ENCODE peak calls at places on chromosomes 1 and 21, in five cellular contexts. One of them, this sample, is unnamed.

GRCh38 chr1:1185101-1185765 is 11.6 kb downstream of the TTLL10 start:
- DNase-seq in prostate gland: no peak
- DNase-seq in body of pancreas: no peak
- DNase-seq in heart left ventricle: no peak
- DNase-seq in tibial nerve: no peak
- DNase-seq in this sample: no peak

GRCh38 chr1:163528710-163529348 is 207.1 kb downstream of the NUF2 start:
- DNase-seq in body of pancreas: peak; percentile 33
- DNase-seq in tibial nerve: no peak
- DNase-seq in heart left ventricle: no peak
- DNase-seq in prostate gland: no peak
- DNase-seq in this sample: peak; percentile 16

GRCh38 chr1:201528631-201529260 is 10.2 kb upstream of the NAV1 start:
- DNase-seq in tibial nerve: no peak
- DNase-seq in prostate gland: no peak
- DNase-seq in body of pancreas: no peak
- DNase-seq in heart left ventricle: no peak
- DNase-seq in this sample: no peak

GRCh38 chr1:168321945-168322344 is 41.3 kb downstream of the TBX19 start:
- DNase-seq in tibial nerve: no peak
- DNase-seq in heart left ventricle: no peak
- DNase-seq in body of pancreas: no peak
- DNase-seq in prostate gland: no peak
- DNase-seq in this sample: no peak

GRCh38 chr1:193905288-193906085 is 719.1 kb upstream of the B3GALT2 start:
- DNase-seq in tibial nerve: no peak
- DNase-seq in body of pancreas: no peak
- DNase-seq in heart left ventricle: no peak
- DNase-seq in prostate gland: no peak
- DNase-seq in this sample: no peak

GRCh38 chr1:7427901-7428300 is 343.2 kb upstream of the VAMP3 start:
- DNase-seq in tibial nerve: no peak
- DNase-seq in body of pancreas: no peak
- DNase-seq in prostate gland: no peak
- DNase-seq in heart left ventricle: no peak
- DNase-seq in this sample: no peak

GRCh38 chr1:70504821-70505193 is 93.7 kb downstream of the CTH start:
- DNase-seq in prostate gland: no peak
- DNase-seq in tibial nerve: no peak
- DNase-seq in body of pancreas: no peak
- DNase-seq in heart left ventricle: no peak
- DNase-seq in this sample: peak; percentile 15

GRCh38 chr1:183281553-183282091 is 95.6 kb downstream of the LAMC2 start:
- DNase-seq in heart left ventricle: peak; percentile 90
- DNase-seq in prostate gland: peak; percentile 86
- DNase-seq in body of pancreas: peak; percentile 94
- DNase-seq in tibial nerve: peak; percentile 91
- DNase-seq in this sample: peak; percentile 89

GRCh38 chr1:167790117-167790516 is 68.3 kb downstream of the MPZL1 start:
- DNase-seq in prostate gland: peak; percentile 73
- DNase-seq in tibial nerve: no peak
- DNase-seq in heart left ventricle: no peak
- DNase-seq in body of pancreas: no peak
- DNase-seq in this sample: no peak

GRCh38 chr1:50972766-50973165 is 2.7 kb downstream of the CDKN2C start:
- DNase-seq in tibial nerve: no peak
- DNase-seq in heart left ventricle: no peak
- DNase-seq in body of pancreas: no peak
- DNase-seq in prostate gland: no peak
- DNase-seq in this sample: no peak

GRCh38 chr1:1215266-1215676 is 1.3 kb upstream of the TNFRSF4 start:
- DNase-seq in tibial nerve: no peak
- DNase-seq in body of pancreas: no peak
- DNase-seq in prostate gland: no peak
- DNase-seq in heart left ventricle: no peak
- DNase-seq in this sample: no peak

GRCh38 chr21:39020751-39021474 is 162.3 kb downstream of the PSMG1 start:
- DNase-seq in heart left ventricle: no peak
- DNase-seq in prostate gland: no peak
- DNase-seq in tibial nerve: no peak
- DNase-seq in body of pancreas: no peak
- DNase-seq in this sample: peak; percentile 39

GRCh38 chr1:227449051-227449450 is 114.3 kb upstream of the ZNF678 start:
- DNase-seq in heart left ventricle: no peak
- DNase-seq in tibial nerve: no peak
- DNase-seq in prostate gland: no peak
- DNase-seq in body of pancreas: peak; percentile 40
- DNase-seq in this sample: no peak

GRCh38 chr1:11719313-11720032 is 16.5 kb upstream of the AGTRAP start:
- DNase-seq in heart left ventricle: peak; percentile 82
- DNase-seq in prostate gland: peak; percentile 76
- DNase-seq in tibial nerve: peak; percentile 87
- DNase-seq in body of pancreas: peak; percentile 86
- DNase-seq in this sample: peak; percentile 88

GRCh38 chr1:41661428-41662060 is 177.1 kb upstream of the EDN2 start:
- DNase-seq in body of pancreas: no peak
- DNase-seq in prostate gland: peak; percentile 15
- DNase-seq in tibial nerve: no peak
- DNase-seq in heart left ventricle: no peak
- DNase-seq in this sample: no peak
- TF ChIP-seq POLR2A in body of pancreas: no peak
- TF ChIP-seq POLR2A in prostate gland: no peak
- TF ChIP-seq POLR2A in tibial nerve: no peak
- TF ChIP-seq POLR2A in heart left ventricle: no peak
- TF ChIP-seq POLR2A in this sample: no peak

GRCh38 chr1:161020573-161021167 is at the start of gene F11R:
- DNase-seq in heart left ventricle: peak; percentile 35
- DNase-seq in body of pancreas: peak; percentile 66
- DNase-seq in prostate gland: peak; percentile 45
- DNase-seq in tibial nerve: no peak
- DNase-seq in this sample: peak; percentile 75
- TF ChIP-seq POLR2A in heart left ventricle: peak; percentile 12
- TF ChIP-seq POLR2A in body of pancreas: peak; percentile 93
- TF ChIP-seq POLR2A in prostate gland: peak; percentile 74
- TF ChIP-seq POLR2A in tibial nerve: no peak
- TF ChIP-seq POLR2A in this sample: peak; percentile 89

GRCh38 chr1:18950415-18951026 is 6.0 kb downstream of the IFFO2 start:
- DNase-seq in body of pancreas: no peak
- DNase-seq in tibial nerve: no peak
- DNase-seq in prostate gland: peak; percentile 55
- DNase-seq in heart left ventricle: peak; percentile 80
- DNase-seq in this sample: no peak
- TF ChIP-seq POLR2A in body of pancreas: no peak
- TF ChIP-seq POLR2A in tibial nerve: no peak
- TF ChIP-seq POLR2A in prostate gland: peak; percentile 58
- TF ChIP-seq POLR2A in heart left ventricle: peak; percentile 38
- TF ChIP-seq POLR2A in this sample: no peak

DNA sequence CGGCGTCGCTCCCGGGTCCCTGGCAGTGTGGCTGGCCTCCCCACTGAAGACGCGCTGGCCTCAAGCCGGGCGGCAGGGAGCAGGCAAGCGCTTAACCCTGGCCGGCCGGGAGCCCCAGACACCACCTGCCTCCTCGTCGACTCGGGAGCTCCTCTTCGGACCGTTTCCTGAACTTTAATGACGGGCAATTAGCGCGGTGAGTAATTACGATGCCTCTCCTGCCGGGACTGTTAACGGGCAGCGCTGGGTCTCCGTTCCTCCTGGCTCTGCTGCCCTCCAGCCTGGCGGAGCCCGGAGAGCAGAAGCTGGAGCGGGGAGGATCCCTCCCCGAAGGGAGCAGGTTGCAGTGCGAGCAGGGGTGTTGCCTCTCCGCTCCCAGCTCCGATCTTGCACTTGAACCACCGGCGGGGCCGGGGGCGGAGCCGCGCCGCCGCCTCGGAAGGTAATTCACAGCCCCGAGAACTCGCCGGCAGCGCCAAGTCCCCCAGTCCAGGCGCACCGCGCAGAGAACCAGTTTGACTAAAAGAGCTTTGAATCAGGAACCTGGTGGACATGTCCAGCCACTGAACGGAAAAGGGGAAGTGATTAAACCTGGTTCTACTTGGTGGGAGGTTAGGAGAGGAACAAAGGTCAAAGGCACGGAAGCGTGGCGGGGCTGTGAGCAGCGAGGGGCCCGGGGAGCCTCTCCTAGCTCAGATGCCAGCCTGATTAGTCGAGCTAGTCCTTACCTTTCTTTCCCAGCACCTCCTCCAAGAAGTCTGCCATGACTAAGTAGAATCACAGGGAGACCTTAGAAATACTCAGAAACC is 18.3 kb upstream of the PLEKHA6 start:
- DNase-seq in prostate gland: peak; percentile 48
- DNase-seq in heart left ventricle: no peak
- DNase-seq in body of pancreas: peak; percentile 48
- DNase-seq in tibial nerve: no peak
- DNase-seq in this sample: peak; percentile 80
- TF ChIP-seq POLR2A in prostate gland: peak; percentile 41
- TF ChIP-seq POLR2A in heart left ventricle: no peak
- TF ChIP-seq POLR2A in body of pancreas: peak; percentile 35
- TF ChIP-seq POLR2A in tibial nerve: no peak
- TF ChIP-seq POLR2A in this sample: peak; percentile 82

GRCh38 chr1:21550866-21551475 is 41.7 kb downstream of the ALPL start:
- DNase-seq in heart left ventricle: no peak
- DNase-seq in body of pancreas: no peak
- DNase-seq in tibial nerve: no peak
- DNase-seq in prostate gland: no peak
- DNase-seq in this sample: no peak
- TF ChIP-seq POLR2A in heart left ventricle: no peak
- TF ChIP-seq POLR2A in body of pancreas: no peak
- TF ChIP-seq POLR2A in tibial nerve: no peak
- TF ChIP-seq POLR2A in prostate gland: no peak
- TF ChIP-seq POLR2A in this sample: no peak